ENCODE peak calls at places on chromosomes 6 and 20, in four cellular contexts. One of them, this sample, is unnamed.
A peak's percentile ranks its signal among the peaks of the same experiment; 100 is the strongest.

GRCh38 chr6:146543940-146544661 is 468 bp downstream of the RAB32 start:
- DNase-seq in neural crest cell: peak; percentile 32
- DNase-seq in B cell: peak; percentile 0
- DNase-seq in Calu3: no peak
- DNase-seq in this sample: no peak

GRCh38 chr6:17240803-17241500 is 40.2 kb upstream of the RBM24 start:
- DNase-seq in Calu3: no peak
- DNase-seq in neural crest cell: no peak
- DNase-seq in B cell: no peak
- DNase-seq in this sample: no peak

GRCh38 chr6:89818977-89819335 is 638 bp downstream of the MDN1 start:
- DNase-seq in Calu3: no peak
- DNase-seq in B cell: peak; percentile 41
- DNase-seq in neural crest cell: peak; percentile 14
- DNase-seq in this sample: no peak

GRCh38 chr6:56101141-56101553 is 146.2 kb downstream of the COL21A1 start:
- DNase-seq in B cell: no peak
- DNase-seq in neural crest cell: no peak
- DNase-seq in Calu3: peak; percentile 34
- DNase-seq in this sample: no peak

GRCh38 chr20:31760457-31761240 is 21.6 kb downstream of the TPX2 start:
- DNase-seq in Calu3: no peak
- DNase-seq in B cell: no peak
- DNase-seq in neural crest cell: no peak
- DNase-seq in this sample: no peak

GRCh38 chr6:149723771-149724417 is 6.0 kb upstream of the LATS1 start:
- DNase-seq in neural crest cell: peak; percentile 14
- DNase-seq in Calu3: peak; percentile 32
- DNase-seq in B cell: peak; percentile 47
- DNase-seq in this sample: peak; percentile 18

GRCh38 chr20:23659989-23660837 is 22.5 kb upstream of the CST3 start:
- DNase-seq in Calu3: no peak
- DNase-seq in neural crest cell: no peak
- DNase-seq in B cell: no peak
- DNase-seq in this sample: no peak

GRCh38 chr6:169020821-169021220 is 232.8 kb downstream of the THBS2 start:
- DNase-seq in B cell: no peak
- DNase-seq in neural crest cell: no peak
- DNase-seq in Calu3: no peak
- DNase-seq in this sample: no peak

GRCh38 chr6:102571236-102571908 is 1177.9 kb downstream of the GRIK2 start:
- DNase-seq in Calu3: no peak
- DNase-seq in neural crest cell: no peak
- DNase-seq in B cell: no peak
- DNase-seq in this sample: no peak

GRCh38 chr20:1813101-1813529 is 82.1 kb upstream of the SIRPA start:
- DNase-seq in B cell: no peak
- DNase-seq in neural crest cell: no peak
- DNase-seq in Calu3: peak; percentile 29
- DNase-seq in this sample: no peak

GRCh38 chr20:50415516-50416268 is 94.5 kb upstream of the PTPN1 start:
- DNase-seq in neural crest cell: no peak
- DNase-seq in Calu3: peak; percentile 99
- DNase-seq in B cell: no peak
- DNase-seq in this sample: no peak

GRCh38 chr6:168699631-168700315 is 258.8 kb downstream of the SMOC2 start:
- DNase-seq in Calu3: no peak
- DNase-seq in neural crest cell: no peak
- DNase-seq in B cell: no peak
- DNase-seq in this sample: no peak

GRCh38 chr6:45691426-45691825 is 313.7 kb upstream of the SUPT3H start:
- DNase-seq in B cell: no peak
- DNase-seq in neural crest cell: no peak
- DNase-seq in Calu3: no peak
- DNase-seq in this sample: no peak

GRCh38 chr20:38550274-38550673 is 30.7 kb upstream of the ADIG start:
- DNase-seq in Calu3: no peak
- DNase-seq in B cell: no peak
- DNase-seq in neural crest cell: no peak
- DNase-seq in this sample: no peak

GRCh38 chr6:156699017-156699421 is 78.2 kb upstream of the ARID1B start:
- DNase-seq in Calu3: peak; percentile 4
- DNase-seq in neural crest cell: no peak
- DNase-seq in B cell: no peak
- DNase-seq in this sample: no peak

GRCh38 chr6:21003780-21004541 is 469.7 kb downstream of the CDKAL1 start:
- DNase-seq in B cell: peak; percentile 22
- DNase-seq in Calu3: peak; percentile 4
- DNase-seq in neural crest cell: no peak
- DNase-seq in this sample: no peak

GRCh38 chr6:166988674-166989201 is 10.5 kb upstream of the CEP43 start:
- DNase-seq in Calu3: no peak
- DNase-seq in neural crest cell: no peak
- DNase-seq in B cell: no peak
- DNase-seq in this sample: no peak

GRCh38 chr6:110355031-110355430 is 3.1 kb downstream of the METTL24 start:
- DNase-seq in Calu3: no peak
- DNase-seq in B cell: no peak
- DNase-seq in neural crest cell: no peak
- DNase-seq in this sample: no peak

GRCh38 chr20:38692436-38693411 is 31.6 kb upstream of the SLC32A1 start:
- DNase-seq in neural crest cell: peak; percentile 75
- DNase-seq in Calu3: peak; percentile 80
- DNase-seq in B cell: peak; percentile 46
- DNase-seq in this sample: no peak

GRCh38 chr6:16278048-16278724 is 39.8 kb downstream of the GMPR start:
- DNase-seq in Calu3: peak; percentile 1
- DNase-seq in B cell: no peak
- DNase-seq in neural crest cell: no peak
- DNase-seq in this sample: no peak

GRCh38 chr6:44920952-44921491 is 407.1 kb upstream of the RUNX2 start:
- DNase-seq in Calu3: no peak
- DNase-seq in neural crest cell: no peak
- DNase-seq in B cell: no peak
- DNase-seq in this sample: no peak

This sample was measured in GM19239.